ENCODE peak calls at places on chromosomes 3 and 15, in ten cellular contexts. K, D, U, W, P, Q, L, S, T and O are unnamed samples.

GRCh38 chr3:50374363-50375108 is 15.2 kb upstream of the TMEM115 start:
- DNase-seq in D (no peak), T (no peak), W (no peak), Q (no peak), L (no peak), U (no peak), S (no peak), K (no peak), P (no peak), O (no peak)

GRCh38 chr3:44903314-44903713 is 28.9 kb downstream of the TGM4 start:
- DNase-seq in D (no peak), L (no peak), W (no peak), P (no peak), U (no peak), Q (no peak), K (no peak), T (no peak), S (no peak), O (no peak)

GRCh38 chr15:51620647-51621046 is 1.9 kb downstream of the DMXL2 start:
- DNase-seq in T (no peak), P (no peak), U (no peak), S (peak; percentile 72), Q (no peak), L (no peak), D (no peak), K (no peak), W (no peak), O (no peak)

GRCh38 chr3:182226995-182227394 is 515.3 kb downstream of the SOX2 start:
- DNase-seq in D (no peak), W (no peak), L (no peak), Q (no peak), U (no peak), P (no peak), T (no peak), S (no peak), K (no peak), O (no peak)

GRCh38 chr3:192514754-192515660 is 212.3 kb downstream of the FGF12 start:
- DNase-seq in P (no peak), Q (no peak), K (no peak), T (peak; percentile 95), U (peak; percentile 65), D (no peak), W (peak; percentile 86), L (peak; percentile 14), S (peak; percentile 1), O (peak; percentile 75)

GRCh38 chr3:179624471-179624870 is 19.9 kb downstream of the NDUFB5 start:
- DNase-seq in L (no peak), S (no peak), U (no peak), P (no peak), D (no peak), K (no peak), W (no peak), Q (no peak), T (no peak), O (no peak)

GRCh38 chr3:4693620-4694019 is 200.5 kb downstream of the ITPR1 start:
- DNase-seq in Q (no peak), D (no peak), S (peak; percentile 40), L (no peak), W (no peak), T (peak; percentile 43), K (no peak), P (no peak), U (no peak), O (no peak)

GRCh38 chr3:46344476-46344875 is 9.4 kb upstream of the CCR2 start:
- DNase-seq in P (no peak), U (no peak), D (no peak), S (no peak), T (no peak), W (no peak), Q (no peak), K (no peak), L (no peak), O (no peak)

DNA sequence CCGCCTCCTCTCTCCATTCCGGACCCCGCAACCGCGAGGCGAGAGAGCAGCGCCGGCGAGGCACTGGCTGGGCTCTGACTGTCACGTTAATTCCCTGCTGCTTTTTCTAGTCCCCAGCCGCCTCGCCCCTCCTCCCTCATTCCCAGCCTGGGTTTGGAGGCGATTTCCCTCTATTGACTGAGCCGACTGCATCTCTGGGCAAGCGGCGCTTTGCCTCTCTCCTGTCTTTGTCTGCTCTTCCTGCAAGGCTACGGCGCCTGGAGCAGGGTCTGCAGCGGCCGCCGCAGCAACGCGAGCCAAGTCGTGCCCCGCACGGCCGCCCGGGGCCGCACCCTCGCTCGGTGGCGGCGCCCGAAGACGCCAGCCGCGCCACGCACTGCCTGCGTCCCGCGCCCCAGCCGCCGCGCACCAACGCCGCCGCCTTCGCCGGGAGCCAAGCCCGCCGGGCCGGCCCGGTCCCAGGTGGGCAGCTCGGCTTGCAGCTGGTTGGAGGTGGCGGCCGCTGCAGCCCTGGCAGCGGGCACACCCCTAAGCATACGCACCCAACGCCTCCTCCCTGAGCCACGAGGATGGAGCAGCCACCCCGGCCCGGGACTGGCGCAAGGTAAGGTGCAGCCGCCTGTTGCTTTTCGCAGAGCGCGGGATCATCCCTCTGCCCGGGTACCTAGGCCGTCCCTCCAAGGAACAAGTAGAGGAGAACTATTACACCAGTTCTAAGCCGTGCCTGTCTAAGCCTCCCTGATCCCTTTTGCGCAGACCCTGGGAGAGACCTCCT is at the start of gene LRRC3B:
- DNase-seq in T (peak; percentile 91), W (peak; percentile 91), P (no peak), U (peak; percentile 61), L (no peak), D (no peak), S (no peak), Q (no peak), K (no peak), O (peak; percentile 68)
- TF ChIP-seq CTCF in T (no peak), W (no peak), P (no peak), U (no peak), L (no peak), D (no peak), S (no peak), Q (no peak), K (no peak), O (peak; percentile 29)

GRCh38 chr3:71710906-71711494 is 14.2 kb downstream of the EIF4E3 start:
- DNase-seq in W (no peak), Q (no peak), T (no peak), D (peak; percentile 69), S (peak; percentile 53), U (no peak), P (no peak), K (peak; percentile 61), L (no peak), O (no peak)

GRCh38 chr3:71708478-71709098 is 16.6 kb downstream of the EIF4E3 start:
- DNase-seq in L (no peak), S (no peak), W (no peak), D (no peak), K (no peak), T (no peak), Q (no peak), U (no peak), P (no peak), O (no peak)

GRCh38 chr3:71707600-71707999 is 17.6 kb downstream of the EIF4E3 start:
- DNase-seq in W (no peak), T (no peak), K (no peak), P (no peak), S (no peak), L (no peak), Q (no peak), D (no peak), U (no peak), O (no peak)

GRCh38 chr3:71713041-71713440 is 12.2 kb downstream of the EIF4E3 start:
- DNase-seq in U (no peak), T (no peak), W (no peak), P (no peak), S (no peak), K (no peak), D (no peak), L (no peak), Q (no peak), O (no peak)

DNA sequence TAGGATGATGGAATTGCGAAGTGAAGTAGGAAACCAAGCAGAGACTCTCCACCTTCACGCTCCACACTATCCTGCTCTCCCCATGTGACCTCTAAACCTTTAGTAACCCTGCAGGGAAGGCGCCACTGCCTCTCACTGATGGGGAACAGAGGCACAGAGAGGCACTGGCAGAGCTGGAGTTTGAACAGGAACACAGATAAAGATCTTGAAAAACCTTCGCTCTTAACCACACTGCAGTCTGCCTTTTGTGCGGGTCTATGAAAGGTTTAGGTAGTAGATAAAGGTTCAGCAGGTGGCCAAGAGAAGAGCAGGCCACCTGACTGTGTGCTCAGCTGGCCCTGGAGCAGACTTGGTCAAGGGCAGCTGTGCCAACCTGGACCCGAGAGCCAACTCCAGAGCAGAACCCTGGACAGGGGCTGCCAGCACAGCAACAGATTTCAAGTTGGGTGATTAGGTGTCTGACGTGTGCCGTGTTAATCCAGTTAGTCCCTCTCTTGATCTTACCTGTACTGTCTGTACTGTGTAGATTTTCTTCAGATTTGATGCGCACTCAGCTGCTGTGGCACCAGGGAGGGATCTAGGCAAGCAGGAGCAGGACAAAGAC is 15.2 kb downstream of the EIF4E3 start:
- DNase-seq in L (no peak), S (no peak), D (no peak), Q (no peak), K (no peak), P (no peak), U (no peak), W (no peak), T (no peak), O (no peak)
- TF ChIP-seq CTCF in L (no peak), S (no peak), D (no peak), Q (no peak), K (no peak), P (no peak), U (no peak), W (no peak), T (no peak), O (no peak)

DNA sequence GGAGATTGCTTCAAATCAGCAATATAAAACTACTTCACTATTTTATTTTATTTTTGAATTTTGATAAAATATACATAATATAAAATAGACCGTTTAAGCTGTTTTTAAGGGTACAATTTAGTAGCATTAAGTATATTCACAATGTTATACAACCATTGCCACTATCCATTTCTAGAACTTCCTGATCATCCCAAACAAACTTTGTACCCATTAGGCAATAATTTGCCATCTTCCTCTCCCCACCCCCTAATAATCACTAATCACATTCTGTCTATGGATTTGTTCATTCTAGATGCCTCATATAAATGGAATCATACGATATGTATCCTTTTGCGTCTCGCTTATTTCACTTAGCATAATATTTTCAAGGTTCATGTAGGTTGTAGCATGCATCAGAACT is 28.9 kb downstream of the FANCD2 start:
- DNase-seq in K (no peak), S (no peak), L (no peak), P (no peak), T (no peak), U (no peak), W (no peak), D (no peak), Q (no peak), O (no peak)
- TF ChIP-seq CTCF in K (no peak), S (no peak), L (no peak), P (no peak), T (no peak), U (no peak), W (no peak), D (no peak), Q (no peak), O (no peak)

DNA sequence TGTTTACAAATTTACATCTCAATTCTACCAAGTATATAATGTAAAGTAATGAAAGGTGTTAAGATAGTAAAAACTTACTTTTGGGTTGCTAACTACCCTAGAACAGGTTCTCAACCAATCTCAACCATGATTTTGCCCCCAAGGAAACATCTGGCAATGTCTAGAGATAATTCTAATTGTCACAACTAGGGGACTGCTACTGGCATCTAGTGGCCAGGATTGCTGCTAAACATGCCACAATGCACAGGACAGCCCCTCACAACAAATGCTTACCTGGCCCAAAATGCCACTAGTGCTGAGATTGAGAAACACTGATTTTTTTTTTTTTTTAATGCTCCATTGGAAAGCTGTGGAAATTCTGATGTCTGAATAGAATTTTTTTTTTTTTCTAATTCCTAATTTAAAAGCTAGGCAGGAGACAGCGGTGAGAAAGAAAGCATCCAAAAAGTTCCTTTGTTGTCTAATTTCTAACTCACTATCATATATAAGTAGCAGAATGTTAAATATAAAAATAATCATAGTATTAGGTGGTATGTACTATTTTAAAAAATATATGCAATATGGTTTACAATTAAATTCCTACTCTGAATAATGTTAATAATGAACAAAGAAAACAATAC is 81.5 kb downstream of the TJP1 start:
- DNase-seq in Q (no peak), W (no peak), T (no peak), P (no peak), D (no peak), U (no peak), K (no peak), S (peak; percentile 32), L (no peak), O (no peak)
- TF ChIP-seq CTCF in Q (no peak), W (peak; percentile 72), T (peak; percentile 63), P (no peak), D (peak; percentile 26), U (no peak), K (peak; percentile 23), S (peak; percentile 42), L (no peak), O (peak; percentile 46)